ENCODE peak calls at places on chromosomes 12 and 14, in four cellular contexts. P, D, F and R are unnamed samples.

GRCh38 chr14:74852922-74853530 is 22.9 kb downstream of the PROX2 start:
- DNase-seq in D (peak; percentile 84), P (no peak), F (peak; percentile 37), R (no peak)

GRCh38 chr14:102316048-102316745 is 3.3 kb upstream of the ZNF839 start:
- DNase-seq in F (peak; percentile 87), D (peak; percentile 75), P (no peak), R (no peak)

GRCh38 chr12:117058442-117059072 is 40.7 kb downstream of the TESC start:
- DNase-seq in P (no peak), F (no peak), D (no peak), R (no peak)

GRCh38 chr14:106269451-106270204 is 743.2 kb downstream of the TMEM121 start:
- DNase-seq in F (no peak), D (no peak), P (no peak), R (no peak)

GRCh38 chr12:118035194-118036041 is 18.9 kb downstream of the RFC5 start:
- DNase-seq in F (no peak), P (no peak), D (peak; percentile 22), R (peak; percentile 48)

GRCh38 chr12:28189774-28190320 is 409 bp upstream of the CCDC91 start:
- DNase-seq in F (no peak), P (peak; percentile 2), D (no peak), R (no peak)

GRCh38 chr12:99130808-99131538 is 485.9 kb downstream of the APAF1 start:
- DNase-seq in P (no peak), D (no peak), F (no peak), R (no peak)

GRCh38 chr12:106863185-106863584 is 88.7 kb downstream of the RIC8B start:
- DNase-seq in F (no peak), D (peak; percentile 16), P (no peak), R (no peak)

GRCh38 chr12:48980953-48981756 is 3.0 kb downstream of the WNT1 start:
- DNase-seq in P (no peak), D (peak; percentile 29), F (peak; percentile 37), R (peak; percentile 63)

GRCh38 chr12:106274012-106274411 is 26.2 kb upstream of the CKAP4 start:
- DNase-seq in P (no peak), F (no peak), D (no peak), R (no peak)

GRCh38 chr12:21151184-21151583 is 20.2 kb downstream of the SLCO1B1 start:
- DNase-seq in P (no peak), F (no peak), D (no peak), R (no peak)

GRCh38 chr14:64774272-64774671 is 70.0 kb downstream of the PLEKHG3 start:
- DNase-seq in P (no peak), F (no peak), D (no peak), R (no peak)

GRCh38 chr12:62632521-62632920 is 165.9 kb downstream of the MON2 start:
- DNase-seq in D (no peak), F (peak; percentile 25), P (no peak), R (peak; percentile 59)

GRCh38 chr14:33475623-33476022 is 475.3 kb downstream of the EGLN3 start:
- DNase-seq in D (no peak), F (peak; percentile 69), P (peak; percentile 90), R (peak; percentile 96)

GRCh38 chr14:21867541-21867940 is 193.9 kb upstream of the OR4E1 start:
- DNase-seq in D (peak; percentile 23), F (no peak), P (no peak), R (no peak)

GRCh38 chr12:102376251-102376747 is 104.1 kb downstream of the IGF1 start:
- DNase-seq in P (no peak), F (no peak), D (peak; percentile 48), R (no peak)

GRCh38 chr14:20631023-20631820 is 10.3 kb downstream of the OR6S1 start:
- DNase-seq in F (peak; percentile 73), D (peak; percentile 70), P (no peak), R (peak; percentile 85)

GRCh38 chr12:65720136-65720535 is 104.1 kb upstream of the HMGA2 start:
- DNase-seq in F (no peak), P (no peak), D (peak; percentile 42), R (no peak)

GRCh38 chr12:131211279-131211938 is 257.7 kb downstream of the ADGRD1 start:
- DNase-seq in D (no peak), F (no peak), P (no peak), R (no peak)

GRCh38 chr12:56255671-56256070 is 2.5 kb downstream of the ANKRD52 start:
- DNase-seq in D (no peak), P (no peak), F (no peak), R (no peak)

GRCh38 chr12:56256326-56256960 is 1.7 kb downstream of the ANKRD52 start:
- DNase-seq in D (peak; percentile 46), P (no peak), F (peak; percentile 28), R (peak; percentile 55)

GRCh38 chr12:56257491-56258067 is 605 bp downstream of the ANKRD52 start:
- DNase-seq in D (peak; percentile 11), P (peak; percentile 41), F (peak; percentile 60), R (peak; percentile 84)

GRCh38 chr12:56258068-56258819 is at the start of gene ANKRD52:
- DNase-seq in D (peak; percentile 71), F (peak; percentile 77), P (peak; percentile 81), R (peak; percentile 72)

DNA sequence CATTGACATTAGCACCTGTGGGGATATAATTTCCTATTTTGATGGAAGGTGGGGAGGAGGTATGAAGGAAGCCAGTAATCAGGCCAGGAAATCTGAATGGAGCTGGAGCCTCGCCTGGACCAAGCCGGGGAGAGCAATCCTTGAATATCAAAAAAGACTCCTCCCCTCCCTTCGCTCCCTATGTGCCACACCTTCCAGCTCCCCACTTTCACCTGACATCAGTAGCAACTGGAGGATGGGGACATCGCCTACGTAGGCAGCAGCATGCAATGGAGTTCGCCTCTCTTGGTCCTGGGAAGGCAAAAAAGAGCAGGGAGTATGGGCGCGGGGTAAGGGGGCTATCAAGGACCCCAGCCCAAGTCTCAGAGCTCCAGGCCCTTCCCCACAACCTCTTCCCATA is 1.1 kb downstream of the ANKRD52 start:
- DNase-seq in P (no peak), F (no peak), D (no peak), R (no peak)
- H2BK120ac ChIP-seq in P (no peak overlapping the region), F (no peak overlapping the region), D (no peak overlapping the region), R (no peak overlapping the region)

GRCh38 chr12:6340745-6341438 is 984 bp downstream of the TNFRSF1A start:
- DNase-seq in P (no peak), D (no peak), F (peak; percentile 4), R (no peak)

GRCh38 chr12:6342140-6342889 is 439 bp upstream of the TNFRSF1A start:
- DNase-seq in F (no peak), D (no peak), P (no peak), R (peak; percentile 60)

GRCh38 chr12:6338955-6339761 is 2.7 kb downstream of the TNFRSF1A start:
- DNase-seq in P (no peak), D (no peak), F (peak; percentile 39), R (no peak)

GRCh38 chr12:6343518-6343917 is 1.6 kb upstream of the TNFRSF1A start:
- DNase-seq in F (no peak), P (no peak), D (no peak), R (peak; percentile 53)

GRCh38 chr12:6341439-6342139 is at the start of gene TNFRSF1A:
- DNase-seq in P (no peak), F (peak; percentile 89), D (peak; percentile 85), R (peak; percentile 89)
- H3K18ac ChIP-seq in P (peak within 1 kb of the TSS; percentile 97), F (peak within 1 kb of the TSS; percentile 92), D (peak within 1 kb of the TSS; percentile 90), R (peak within 1 kb of the TSS; percentile 76)

GRCh38 chr12:123973552-123974341 is 732 bp downstream of the ZNF664 start:
- DNase-seq in P (peak; percentile 15), D (peak; percentile 10), F (no peak), R (peak; percentile 55)
- H3K4ac ChIP-seq in P (no peak overlapping the region), D (peak overlapping the region; percentile 31), F (peak overlapping the region; percentile 95), R (peak overlapping the region; percentile 73)

GRCh38 chr14:49212721-49213120 is 373.5 kb downstream of the RPS29 start:
- DNase-seq in F (no peak), P (no peak), D (no peak), R (no peak)
- H2BK120ac ChIP-seq in F (no peak overlapping the region), P (no peak overlapping the region), D (no peak overlapping the region), R (no peak overlapping the region)

DNA sequence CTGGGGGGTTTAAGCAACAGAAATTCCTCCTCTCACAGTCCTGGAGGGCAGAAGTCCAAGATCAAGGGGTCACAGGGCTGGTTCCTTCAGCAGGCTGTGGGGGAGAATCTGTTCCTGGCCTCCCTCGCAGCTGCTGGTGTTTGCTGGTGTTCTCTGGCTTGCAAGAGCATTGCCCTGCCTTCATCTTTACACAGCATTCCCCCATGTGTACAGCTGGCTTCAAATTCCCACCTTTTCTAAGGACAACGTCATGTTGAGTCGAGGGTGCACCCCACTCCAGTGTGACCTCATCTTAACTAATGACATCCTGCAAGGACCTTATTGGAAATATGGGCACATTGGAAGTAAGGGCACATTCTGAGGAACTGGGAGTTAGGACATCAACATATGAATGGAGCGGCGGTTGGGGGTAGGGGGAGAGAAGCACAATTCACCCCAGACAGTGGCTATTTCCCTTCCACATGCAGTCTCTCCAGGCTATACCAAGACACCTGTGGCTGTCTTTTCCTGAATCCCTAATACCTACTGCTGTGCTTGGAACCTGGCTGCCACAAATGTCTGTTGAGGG is 123.6 kb downstream of the FOXN3 start:
- DNase-seq in D (no peak), F (no peak), P (no peak), R (peak; percentile 48)
- H3K18ac ChIP-seq in D (no peak overlapping the region), F (peak overlapping the region; percentile 23), P (no peak overlapping the region), R (peak overlapping the region; percentile 6)

DNA sequence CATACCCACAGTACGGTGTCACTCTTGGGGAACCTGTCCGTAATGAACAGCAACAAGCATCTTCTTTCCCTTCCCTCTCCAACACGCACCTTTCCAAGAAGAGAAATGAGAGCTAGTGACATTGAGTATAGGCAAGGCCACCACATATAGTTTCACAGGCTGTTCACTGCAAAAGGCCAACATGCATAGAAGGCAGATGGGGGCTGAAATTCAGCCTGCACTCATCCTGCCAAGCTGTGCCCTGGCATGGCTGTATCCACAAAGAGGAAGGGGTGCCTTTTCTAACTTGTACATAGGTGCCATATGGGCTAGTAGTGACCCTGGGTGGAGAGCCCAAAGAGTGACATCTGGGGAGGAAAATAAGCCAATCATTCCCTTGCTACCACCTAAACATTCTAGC is 169.6 kb downstream of the ZFP36L1 start:
- DNase-seq in F (no peak), P (no peak), D (no peak), R (no peak)
- H3K4ac ChIP-seq in F (no peak overlapping the region), P (no peak overlapping the region), D (peak overlapping the region; percentile 44), R (no peak overlapping the region)

DNA sequence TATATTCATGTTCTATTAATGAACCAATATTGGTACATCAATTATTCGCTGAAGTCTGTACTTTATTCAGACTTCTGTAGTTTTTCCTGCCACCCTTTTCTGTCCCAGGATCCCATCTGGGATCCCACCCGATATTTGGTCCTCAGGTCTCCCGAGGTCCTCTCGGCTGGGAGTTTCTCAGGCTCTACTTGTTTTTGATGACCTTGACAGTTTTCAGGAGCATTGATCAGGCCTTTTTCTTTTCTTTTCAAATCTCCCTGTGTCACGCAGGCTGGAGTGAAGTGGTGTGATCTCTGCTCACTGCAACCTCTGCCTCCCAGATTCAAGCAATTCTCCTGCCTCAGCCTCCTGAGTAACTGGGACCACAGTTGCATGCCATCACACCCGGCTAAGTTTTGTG is 11.2 kb downstream of the BRI3BP start:
- DNase-seq in P (no peak), F (no peak), D (no peak), R (no peak)
- H2BK120ac ChIP-seq in P (no peak overlapping the region), F (no peak overlapping the region), D (no peak overlapping the region), R (no peak overlapping the region)